ENCODE peak calls at places on chromosomes 4 and X, in ten cellular contexts. N is AG10803, O is T-helper 17 cell, J is GM13976, W is AG04449, C is choroid plexus epithelial cell, Z is GM10248, D is hepatocyte, R is nephron progenitor cell, A is EL. G is an unnamed sample.
A peak's percentile ranks its signal among the peaks of the same experiment; 100 is the strongest.

GRCh38 chr4:139816856-139817255 is 151.2 kb downstream of the MGST2 start:
- DNase-seq in W (no peak), A (no peak), Z (no peak), O (no peak), C (no peak), J (no peak), N (no peak), R (no peak), D (no peak), G (no peak)

GRCh38 chr4:3434891-3435683 is 6.7 kb upstream of the HGFAC start:
- DNase-seq in O (no peak), C (peak; percentile 13), R (no peak), Z (no peak), D (no peak), A (no peak), W (no peak), J (no peak), N (no peak), G (peak; percentile 36)

GRCh38 chr4:129804458-129804981 is 708.6 kb downstream of the C4orf33 start:
- DNase-seq in Z (no peak), R (no peak), C (no peak), O (no peak), D (no peak), W (no peak), J (no peak), N (no peak), A (no peak), G (no peak)

GRCh38 chr4:152735302-152735917 is 44.1 kb downstream of the TIGD4 start:
- DNase-seq in C (peak; percentile 60), R (no peak), W (no peak), J (peak; percentile 52), A (peak; percentile 21), Z (peak; percentile 53), D (peak; percentile 40), N (peak; percentile 23), O (no peak), G (no peak)

GRCh38 chrX:48896611-48897011 is 957 bp downstream of the TIMM17B start:
- DNase-seq in N (peak; percentile 31), R (no peak), O (no peak), D (no peak), W (no peak), A (peak; percentile 12), C (peak; percentile 46), Z (no peak), J (no peak), G (no peak)

GRCh38 chrX:53831662-53832635 is 145.4 kb upstream of the HUWE1 start:
- DNase-seq in A (peak; percentile 29), N (peak; percentile 8), D (peak; percentile 45), J (peak; percentile 47), R (peak; percentile 19), W (no peak), C (peak; percentile 53), Z (peak; percentile 41), O (no peak), G (peak; percentile 33)

GRCh38 chr4:173174184-173175156 is 5.9 kb downstream of the GALNT7 start:
- DNase-seq in J (no peak), W (no peak), R (no peak), N (no peak), O (no peak), Z (no peak), D (peak; percentile 29), A (no peak), C (no peak), G (no peak)

GRCh38 chrX:1507511-1508463 is 29.2 kb downstream of the P2RY8 start:
- DNase-seq in R (no peak), Z (peak; percentile 70), D (no peak), A (no peak), W (no peak), N (no peak), C (no peak), O (no peak), J (peak; percentile 79), G (no peak)

GRCh38 chr4:82473621-82474164 is 43.3 kb downstream of the ENOPH1 start:
- DNase-seq in A (no peak), D (no peak), N (no peak), Z (no peak), O (no peak), C (no peak), R (no peak), W (no peak), J (no peak), G (no peak)

GRCh38 chrX:9671998-9672397 is 93.6 kb downstream of the GPR143 start:
- DNase-seq in A (no peak), D (no peak), J (no peak), Z (no peak), O (no peak), W (no peak), R (no peak), C (no peak), N (no peak), G (no peak)

GRCh38 chrX:13087322-13088154 is 43.1 kb upstream of the FAM9C start:
- DNase-seq in W (no peak), Z (peak; percentile 61), C (peak; percentile 94), A (peak; percentile 35), O (peak; percentile 22), D (no peak), J (peak; percentile 53), R (no peak), N (peak; percentile 57), G (no peak)

GRCh38 chrX:16868920-16869319 is 1.2 kb downstream of the RBBP7 start:
- DNase-seq in A (no peak), O (no peak), J (no peak), C (no peak), N (no peak), Z (no peak), D (no peak), R (no peak), W (no peak), G (no peak)

GRCh38 chr4:122005064-122005755 is 53.4 kb upstream of the TRPC3 start:
- DNase-seq in W (peak; percentile 44), D (no peak), J (no peak), A (peak; percentile 3), Z (no peak), C (peak; percentile 69), O (no peak), R (no peak), N (peak; percentile 64), G (no peak)

GRCh38 chrX:39149761-39150160 is 348.5 kb downstream of the MID1IP1 start:
- DNase-seq in Z (peak; percentile 41), J (peak; percentile 42), N (peak; percentile 43), W (no peak), R (peak; percentile 71), A (peak; percentile 16), O (peak; percentile 38), D (peak; percentile 80), C (peak; percentile 50), G (peak; percentile 71)

GRCh38 chrX:120560405-120560841 is 339 bp downstream of the CUL4B start:
- DNase-seq in W (no peak), O (no peak), C (no peak), N (peak; percentile 58), D (peak; percentile 44), A (peak; percentile 59), J (no peak), Z (no peak), R (peak; percentile 20), G (peak; percentile 11)

GRCh38 chrX:151386838-151387459 is 10.1 kb upstream of the VMA21 start:
- DNase-seq in C (peak; percentile 20), R (no peak), O (no peak), N (no peak), J (no peak), W (no peak), D (peak; percentile 25), Z (no peak), A (no peak), G (no peak)

GRCh38 chrX:141467442-141467841 is 117.1 kb downstream of the SPANXA1 start:
- DNase-seq in Z (no peak), R (no peak), A (no peak), C (peak; percentile 14), W (no peak), D (no peak), J (no peak), O (no peak), N (no peak), G (no peak)

GRCh38 chr4:147683172-147683571 is 791 bp downstream of the PRMT9 start:
- DNase-seq in A (peak; percentile 25), O (no peak), D (peak; percentile 41), J (peak; percentile 40), C (peak; percentile 52), Z (peak; percentile 27), N (peak; percentile 36), W (no peak), R (peak; percentile 11), G (no peak)

GRCh38 chr4:169045862-169046584 is 36.0 kb upstream of the CBR4 start:
- DNase-seq in D (no peak), N (no peak), J (no peak), W (no peak), Z (no peak), A (no peak), O (no peak), R (no peak), C (peak; percentile 18), G (peak; percentile 27)

GRCh38 chrX:136588060-136588459 is 56.0 kb downstream of the VGLL1 start:
- DNase-seq in A (no peak), W (no peak), J (peak; percentile 16), D (no peak), C (no peak), Z (peak; percentile 37), R (no peak), O (no peak), N (no peak), G (no peak)

GRCh38 chr4:37767546-37767945 is 58.9 kb upstream of the PGM2 start:
- DNase-seq in R (no peak), J (no peak), C (peak; percentile 82), O (no peak), D (peak; percentile 39), A (peak; percentile 33), N (peak; percentile 3), Z (no peak), W (no peak), G (no peak)

GRCh38 chr4:124427095-124427767 is 285.3 kb downstream of the ANKRD50 start:
- DNase-seq in D (peak; percentile 24), N (no peak), J (no peak), C (no peak), O (no peak), W (no peak), R (no peak), Z (no peak), A (no peak), G (no peak)

GRCh38 chrX:121579016-121579760 is 531.8 kb downstream of the GLUD2 start:
- DNase-seq in D (peak; percentile 29), O (no peak), C (peak; percentile 56), J (no peak), N (peak; percentile 1), W (no peak), A (peak; percentile 27), Z (no peak), R (peak; percentile 12), G (no peak)

GRCh38 chr4:70183168-70183939 is 12.2 kb upstream of the ODAM start:
- DNase-seq in C (peak; percentile 89), J (no peak), A (peak; percentile 24), W (no peak), O (no peak), D (peak; percentile 79), R (peak; percentile 50), N (peak; percentile 31), Z (peak; percentile 14), G (peak; percentile 35)

GRCh38 chr4:169059294-169060201 is 49.5 kb upstream of the CBR4 start:
- DNase-seq in Z (no peak), C (no peak), J (no peak), R (no peak), D (no peak), W (no peak), A (no peak), O (no peak), N (peak; percentile 72), G (no peak)

GRCh38 chrX:149962859-149963757 is 24.8 kb upstream of the EOLA2 start:
- DNase-seq in N (peak; percentile 63), Z (peak; percentile 23), C (peak; percentile 77), R (peak; percentile 33), D (peak; percentile 61), W (no peak), J (peak; percentile 21), A (peak; percentile 72), O (no peak), G (peak; percentile 24)

GRCh38 chr4:61549356-61549755 is 349.2 kb downstream of the ADGRL3 start:
- DNase-seq in D (no peak), J (no peak), N (no peak), W (no peak), R (no peak), A (no peak), O (no peak), C (no peak), Z (no peak), G (no peak)

GRCh38 chrX:79413009-79413408 is 45.9 kb upstream of the ITM2A start:
- DNase-seq in Z (peak; percentile 4), D (peak; percentile 9), A (no peak), R (no peak), C (peak; percentile 26), N (peak; percentile 3), O (no peak), W (no peak), J (peak; percentile 15), G (no peak)

G was measured in WTC11.